ENCODE peak calls at places on chromosome 7, in six cellular contexts. S, L, G, W, Y and J are unnamed samples. For H3K4me1, the result is how much of the 10 kb centered on the place peaks cover.

GRCh38 chr7:27182861-27183681 is 2.0 kb downstream of the HOXA11 start:
- DNase-seq in W (no peak), Y (peak), L (no peak), S (no peak), G (peak), J (no peak)

GRCh38 chr7:92260248-92260781 is 14.5 kb downstream of the ANKIB1 start:
- DNase-seq in L (no peak), G (no peak), Y (no peak), W (no peak), S (no peak), J (no peak)

GRCh38 chr7:34158311-34158710 is 253.0 kb downstream of the BMPER start:
- DNase-seq in G (no peak), Y (peak), W (no peak), S (no peak), L (no peak), J (peak)

GRCh38 chr7:130273081-130273699 is 6.5 kb downstream of the CPA2 start:
- DNase-seq in Y (no peak), G (no peak), W (no peak), L (peak), S (peak), J (no peak)

GRCh38 chr7:43725251-43725650 is 4.1 kb downstream of the COA1 start:
- DNase-seq in L (no peak), G (no peak), W (no peak), Y (no peak), S (no peak), J (no peak)

GRCh38 chr7:74141705-74142104 is 32.5 kb upstream of the EIF4H start:
- DNase-seq in W (no peak), Y (no peak), L (no peak), S (no peak), G (no peak), J (no peak)

GRCh38 chr7:146960747-146961416 is 844.3 kb downstream of the CNTNAP2 start:
- DNase-seq in G (no peak), Y (no peak), S (no peak), W (no peak), L (no peak), J (no peak)

GRCh38 chr7:97020601-97021442 is 3.8 kb downstream of the DLX5 start:
- DNase-seq in S (peak), W (no peak), G (no peak), Y (no peak), L (no peak), J (no peak)

GRCh38 chr7:67716729-67717128 is 720.1 kb downstream of the TYW1 start:
- DNase-seq in L (no peak), G (no peak), Y (no peak), S (no peak), W (no peak), J (no peak)

GRCh38 chr7:157684157-157684595 is 347.4 kb downstream of the DNAJB6 start:
- DNase-seq in W (no peak), G (no peak), Y (no peak), S (no peak), L (no peak), J (peak)

GRCh38 chr7:28483112-28483511 is 70.8 kb downstream of the CREB5 start:
- DNase-seq in G (no peak), L (no peak), S (no peak), Y (no peak), W (no peak), J (no peak)

DNA sequence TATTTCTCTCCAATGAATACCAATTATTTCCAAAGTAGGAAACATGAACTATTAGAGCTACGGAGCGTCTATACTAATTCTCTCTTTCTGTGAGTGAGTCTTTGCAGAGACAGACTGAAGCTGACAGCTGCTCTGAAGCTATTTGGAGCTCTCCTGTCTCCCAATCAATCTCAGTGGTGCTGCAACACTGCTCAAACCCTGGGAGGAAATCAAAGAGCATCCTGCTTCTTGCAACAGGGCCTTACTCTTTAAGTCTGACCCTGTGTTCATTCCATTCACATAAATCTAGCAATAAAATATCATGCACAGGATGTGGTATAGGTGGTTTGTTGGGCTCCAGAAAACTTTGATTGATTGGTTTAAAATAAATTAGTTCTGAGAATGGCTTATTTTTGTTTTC is 685.7 kb upstream of the IGFBP3 start:
- DNase-seq in L (no peak), G (no peak), S (no peak), Y (no peak), W (no peak), J (no peak)
- TF ChIP-seq EP300 in L (no peak), G (no peak), S (no peak), Y (no peak), W (no peak), J (no peak)

DNA sequence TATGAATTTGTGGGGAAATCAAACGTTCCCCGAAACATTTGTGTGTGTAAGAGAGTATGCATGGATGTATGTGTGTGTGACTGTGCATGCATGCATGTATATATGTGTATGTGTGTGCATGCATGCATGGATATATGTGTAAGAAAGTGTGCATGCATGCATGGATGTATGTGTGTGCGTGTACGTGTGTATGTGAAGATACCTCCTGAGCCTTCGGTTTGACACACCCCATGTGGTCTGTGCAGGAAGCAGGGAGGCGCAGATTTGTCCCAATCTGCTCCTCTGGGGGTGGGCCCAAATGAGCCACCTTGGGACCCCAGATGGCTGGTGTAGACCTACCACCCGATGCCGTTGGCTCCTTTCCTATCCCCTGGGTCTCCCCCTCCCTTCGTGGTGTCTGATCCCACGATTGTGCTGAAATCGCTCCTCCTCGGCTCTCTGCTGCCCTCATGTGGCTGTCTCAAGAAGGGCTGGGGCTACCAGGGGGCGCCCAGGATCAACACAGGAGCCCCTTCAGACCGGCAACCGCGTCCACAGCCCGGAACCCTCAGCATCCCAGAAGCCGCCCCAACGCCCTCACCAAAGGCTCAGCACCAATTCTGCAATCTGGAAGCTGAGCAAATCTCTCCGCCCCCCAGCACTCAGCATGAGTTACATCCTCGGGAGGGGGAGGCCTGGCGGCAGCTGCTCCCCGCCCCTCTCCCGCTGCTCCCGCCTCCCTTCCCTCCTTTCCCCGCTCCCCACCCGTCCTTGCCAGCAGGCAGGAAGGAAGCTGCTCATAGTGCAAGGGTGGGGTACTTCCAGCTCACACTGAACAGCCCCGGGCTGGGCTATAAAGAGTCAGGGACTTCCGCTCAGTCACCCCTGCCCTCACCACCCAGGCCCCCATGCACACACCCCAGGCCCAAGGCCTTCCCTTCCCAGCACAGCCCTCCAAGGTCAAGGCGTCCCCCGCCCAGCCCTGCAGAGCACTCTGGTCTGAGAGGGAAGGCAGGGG is 2.3 kb upstream of the NOS3 start:
- DNase-seq in S (no peak), Y (no peak), L (no peak), G (peak), W (no peak), J (no peak)
- TF ChIP-seq POLR2A in S (no peak), Y (no peak), L (no peak), G (no peak), W (no peak), J (no peak)

GRCh38 chr7:151019130-151019447 is 5.2 kb downstream of the ATG9B start:
- DNase-seq in L (no peak), W (no peak), G (no peak), S (no peak), Y (no peak), J (no peak)

GRCh38 chr7:151017370-151017952 is 6.8 kb downstream of the ATG9B start:
- DNase-seq in Y (no peak), G (no peak), W (no peak), S (no peak), L (no peak), J (no peak)

GRCh38 chr7:151018421-151019129 is 5.7 kb downstream of the ATG9B start:
- DNase-seq in S (no peak), G (no peak), L (no peak), W (no peak), Y (no peak), J (no peak)

GRCh38 chr7:151017953-151018420 is 6.3 kb downstream of the ATG9B start:
- DNase-seq in Y (peak), L (peak), S (no peak), G (peak), W (peak), J (peak)

GRCh38 chr7:151020231-151020630 is 4.1 kb downstream of the ATG9B start:
- DNase-seq in S (no peak), W (no peak), G (no peak), Y (no peak), L (no peak), J (no peak)
- H3K4me1 ChIP-seq in S (under half), W (under half), G (under half), Y (under half), L (under half), J (under half)

DNA sequence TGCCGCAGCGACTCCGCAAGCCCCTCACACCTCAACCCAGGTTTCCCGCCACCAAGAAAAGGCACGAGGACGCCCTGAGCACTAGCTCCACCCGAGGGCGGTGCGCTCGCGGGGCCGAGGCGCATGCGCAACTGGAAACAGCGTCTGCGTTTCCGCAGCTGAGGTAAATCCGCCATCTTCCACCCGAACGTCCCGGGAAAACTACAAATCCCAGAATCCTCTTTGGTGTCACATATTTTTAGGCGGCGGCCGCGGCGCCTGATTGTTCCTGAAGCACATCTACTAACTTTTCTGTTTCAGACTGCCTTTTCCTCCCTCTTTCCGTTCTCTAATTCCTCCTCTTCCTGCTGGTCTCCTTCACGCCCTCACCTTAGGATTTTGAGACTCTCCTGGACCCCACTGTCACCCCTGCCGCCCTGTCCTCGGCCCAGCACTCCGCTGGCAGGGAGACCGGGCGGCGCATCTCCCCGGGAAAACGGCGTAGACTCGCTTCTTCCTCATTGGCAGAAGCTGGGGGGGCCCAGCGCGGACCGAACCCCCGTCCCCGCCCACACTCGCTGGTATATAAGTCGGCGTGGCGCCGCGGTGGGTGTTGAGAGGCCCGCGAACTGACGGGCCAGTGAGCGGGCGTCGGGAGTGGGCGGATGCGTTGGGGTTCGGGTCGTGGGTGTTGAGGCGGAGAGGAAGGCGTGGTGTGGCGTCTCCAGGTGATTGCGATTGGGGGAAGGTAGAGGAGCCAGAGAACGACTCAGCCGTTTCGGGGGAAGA is at the start of gene ZCWPW1:
- DNase-seq in L (peak), G (peak), Y (peak), W (peak), S (peak), J (peak)
- TF ChIP-seq EP300 in L (peak), G (no peak), Y (no peak), W (no peak), S (no peak), J (peak)

GRCh38 chr7:77415822-77416620 is at the start of gene GSAP:
- DNase-seq in Y (peak), G (peak), S (no peak), L (peak), W (peak), J (peak)
- TF ChIP-seq POLR2A in Y (no peak), G (peak), S (no peak), L (no peak), W (peak), J (no peak)

DNA sequence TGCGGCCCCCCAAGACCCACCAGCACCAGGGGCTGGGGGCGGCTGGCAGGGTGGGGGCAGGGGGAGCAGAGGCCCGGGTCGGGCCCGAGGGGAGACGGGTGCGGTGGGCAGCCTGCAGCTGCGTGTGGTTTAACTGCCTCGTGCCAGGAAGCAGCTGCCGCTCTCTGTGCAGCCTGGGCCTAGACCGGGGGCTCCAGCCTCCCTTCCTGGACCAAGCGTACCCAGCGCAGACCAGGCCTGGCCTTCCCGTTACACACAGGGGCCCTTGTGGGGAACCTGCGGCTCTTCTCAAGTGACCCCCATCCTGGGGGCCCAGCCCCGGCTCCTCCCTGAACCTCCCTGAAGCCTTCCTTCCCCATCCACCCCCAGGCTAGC is 6.6 kb upstream of the INTS1 start:
- DNase-seq in S (no peak), W (no peak), L (no peak), G (no peak), Y (no peak), J (no peak)
- H3K4me1 ChIP-seq in S (under half), W (half or more), L (under half), G (under half), Y (under half), J (under half)